ENCODE peak calls at places on chromosomes 6 and 20, in six cellular contexts. U, Y, C, Q, S and J are unnamed samples. For H3K27me3, H3K36me3 and H3K4me1, the result is how much of the 10 kb centered on the place peaks cover.

GRCh38 chr6:106910999-106911949 is 63.3 kb downstream of the CD24 start:
- DNase-seq in U (no peak), Y (no peak), C (no peak), Q (no peak), S (no peak), J (no peak)

GRCh38 chr6:154111025-154111424 is 72.0 kb downstream of the OPRM1 start:
- DNase-seq in U (no peak), Y (no peak), C (no peak), Q (no peak), S (no peak), J (no peak)

GRCh38 chr6:143374014-143374413 is 76.5 kb downstream of the ADAT2 start:
- DNase-seq in U (no peak), Y (no peak), C (no peak), Q (no peak), S (no peak), J (no peak)

GRCh38 chr6:18328549-18328922 is 58.6 kb upstream of the RNF144B start:
- DNase-seq in U (no peak), Y (no peak), C (no peak), Q (no peak), S (no peak), J (no peak)

GRCh38 chr6:149284904-149285303 is 32.6 kb upstream of the TAB2 start:
- DNase-seq in U (no peak), Y (no peak), C (no peak), Q (no peak), S (no peak), J (no peak)

GRCh38 chr6:36597775-36598174 is 3.6 kb downstream of the SRSF3 start:
- DNase-seq in U (no peak), Y (peak), C (no peak), Q (no peak), S (no peak), J (peak)

GRCh38 chr20:13788167-13788834 is 3.5 kb downstream of the NDUFAF5 start:
- DNase-seq in U (no peak), Y (peak), C (peak), Q (peak), S (peak), J (no peak)

GRCh38 chr6:111805511-111806181 is 67.6 kb downstream of the FYN start:
- DNase-seq in U (no peak), Y (no peak), C (no peak), Q (peak), S (no peak), J (no peak)

GRCh38 chr6:2124260-2124709 is 121.1 kb downstream of the GMDS start:
- DNase-seq in U (no peak), Y (no peak), C (no peak), Q (peak), S (no peak), J (no peak)

GRCh38 chr6:15171026-15171425 is 74.8 kb upstream of the JARID2 start:
- DNase-seq in U (no peak), Y (no peak), C (no peak), Q (no peak), S (peak), J (no peak)

GRCh38 chr20:2171266-2171790 is 69.7 kb downstream of the STK35 start:
- DNase-seq in U (no peak), Y (no peak), C (no peak), Q (no peak), S (no peak), J (no peak)

GRCh38 chr6:34679552-34680255 is 16.9 kb downstream of the ILRUN start:
- DNase-seq in U (no peak), Y (no peak), C (no peak), Q (peak), S (no peak), J (no peak)

GRCh38 chr20:57525328-57526053 is 551 bp upstream of the CTCFL start:
- DNase-seq in U (no peak), Y (no peak), C (peak), Q (no peak), S (no peak), J (no peak)

GRCh38 chr20:32702706-32703425 is 29.1 kb upstream of the C20orf203 start:
- DNase-seq in U (no peak), Y (no peak), C (no peak), Q (no peak), S (peak), J (no peak)

DNA sequence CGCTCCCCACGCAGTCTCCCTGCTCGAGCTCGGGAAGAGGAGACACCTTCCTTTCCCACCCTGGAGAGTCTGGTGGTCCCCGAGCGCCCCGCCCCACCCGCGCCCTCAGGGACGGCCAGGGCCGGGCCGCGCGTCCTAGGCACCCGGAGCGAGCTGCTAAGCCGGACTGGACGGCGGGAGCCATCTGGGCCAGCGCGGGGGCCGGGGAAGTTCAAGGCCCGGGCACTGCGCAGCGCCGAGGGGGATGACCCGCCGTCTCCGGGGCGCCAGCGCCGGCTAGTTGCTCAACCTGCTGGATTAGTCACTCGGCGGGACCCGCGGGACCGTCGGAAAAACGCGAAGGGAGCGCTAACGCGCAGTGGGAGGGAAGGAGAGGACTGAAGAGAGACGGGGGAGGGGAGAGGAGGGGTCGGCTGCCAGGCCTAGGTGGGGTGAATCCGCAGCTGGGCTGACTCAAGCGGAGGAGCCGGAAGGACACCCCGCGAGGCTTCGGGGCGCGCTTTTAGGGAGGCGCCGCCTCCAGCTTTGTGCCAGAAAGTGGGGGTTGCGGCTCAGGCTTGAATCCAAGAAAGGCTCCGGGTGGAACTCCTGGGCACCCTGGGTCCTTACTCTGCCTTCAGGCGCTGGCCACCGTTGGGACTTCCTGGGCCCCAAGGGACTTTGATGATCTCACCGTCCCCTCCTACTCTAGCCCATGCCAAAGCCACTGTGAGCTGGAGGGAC is 75.7 kb upstream of the FOXP4 start:
- DNase-seq in U (no peak), Y (no peak), C (no peak), Q (no peak), S (no peak), J (peak)
- H3K27me3 ChIP-seq in U (under half), Y (under half), C (under half), Q (under half), S (half or more), J (under half)

GRCh38 chr6:131641554-131641953 is 4.5 kb downstream of the ENPP3 start:
- DNase-seq in U (no peak), Y (no peak), C (no peak), Q (no peak), S (no peak), J (no peak)

GRCh38 chr6:131640576-131640975 is 3.5 kb downstream of the ENPP3 start:
- DNase-seq in U (no peak), Y (no peak), C (no peak), Q (no peak), S (no peak), J (no peak)

GRCh38 chr6:131642565-131643261 is 5.6 kb downstream of the ENPP3 start:
- DNase-seq in U (no peak), Y (no peak), C (no peak), Q (no peak), S (no peak), J (no peak)

GRCh38 chr6:131638013-131638412 is 911 bp downstream of the ENPP3 start:
- DNase-seq in U (no peak), Y (no peak), C (no peak), Q (no peak), S (no peak), J (no peak)

DNA sequence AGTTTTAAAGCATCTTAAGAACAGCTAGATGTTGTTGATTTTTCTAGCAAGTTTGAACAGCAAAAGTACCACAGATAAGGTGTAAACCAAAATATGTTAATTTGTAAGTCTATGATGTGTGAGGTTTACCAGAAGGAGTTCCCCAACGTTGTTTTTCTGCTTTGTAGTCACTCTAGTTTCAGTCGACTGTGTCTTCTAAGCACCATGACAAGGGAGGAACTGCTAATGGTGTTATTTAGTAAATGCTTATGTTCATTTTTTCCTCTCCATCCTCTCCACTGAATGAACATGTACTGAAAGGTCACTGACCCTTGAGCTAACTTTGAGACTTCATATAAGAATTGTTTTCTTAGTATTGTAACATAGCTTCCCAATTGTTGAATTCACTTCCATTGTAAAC is 3.0 kb downstream of the ENPP3 start:
- DNase-seq in U (no peak), Y (no peak), C (no peak), Q (no peak), S (peak), J (no peak)
- H3K36me3 ChIP-seq in U (under half), Y (under half), C (under half), Q (under half), S (under half), J (under half)

GRCh38 chr6:108650781-108651180 is 90.1 kb downstream of the FOXO3 start:
- DNase-seq in U (no peak), Y (no peak), C (no peak), Q (peak), S (peak), J (no peak)

GRCh38 chr6:108651781-108652227 is 91.1 kb downstream of the FOXO3 start:
- DNase-seq in U (no peak), Y (no peak), C (no peak), Q (peak), S (no peak), J (no peak)

GRCh38 chr6:108652375-108652774 is 91.7 kb downstream of the FOXO3 start:
- DNase-seq in U (no peak), Y (no peak), C (no peak), Q (no peak), S (no peak), J (no peak)

GRCh38 chr6:108651287-108651686 is 90.6 kb downstream of the FOXO3 start:
- DNase-seq in U (no peak), Y (no peak), C (no peak), Q (no peak), S (no peak), J (no peak)

DNA sequence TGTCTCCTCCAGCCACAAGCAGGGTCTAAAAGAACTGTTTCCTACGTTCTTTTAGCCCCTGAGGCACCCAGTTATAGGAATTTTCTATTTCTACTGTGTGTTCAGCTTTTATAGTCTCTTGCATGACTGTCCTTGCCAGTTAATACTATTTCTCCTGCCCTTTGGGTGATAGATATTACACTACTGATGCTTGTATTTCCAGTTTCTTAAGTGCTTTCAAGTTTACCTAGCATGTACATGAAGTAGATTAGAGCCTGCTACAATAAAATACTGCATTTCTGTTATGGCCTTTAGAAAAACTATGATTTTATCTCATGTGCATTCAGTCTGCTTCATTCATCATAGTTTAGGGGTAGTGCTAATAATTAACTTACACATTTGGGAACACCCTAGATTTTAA is 89.6 kb downstream of the FOXO3 start:
- DNase-seq in U (no peak), Y (no peak), C (no peak), Q (no peak), S (no peak), J (no peak)
- H3K4me1 ChIP-seq in U (under half), Y (under half), C (under half), Q (under half), S (half or more), J (half or more)

GRCh38 chr6:80976336-80976735 is 776.1 kb downstream of the TENT5A start:
- DNase-seq in U (no peak), Y (no peak), C (no peak), Q (no peak), S (no peak), J (no peak)
- H3K27me3 ChIP-seq in U (under half), Y (under half), C (under half), Q (under half), S (under half), J (under half)

GRCh38 chr6:217048-217659 is 75.1 kb upstream of the DUSP22 start:
- DNase-seq in U (no peak), Y (no peak), C (peak), Q (no peak), S (peak), J (peak)
- H3K36me3 ChIP-seq in U (under half), Y (under half), C (under half), Q (under half), S (under half), J (under half)

GRCh38 chr6:113522376-113522775 is 334.8 kb upstream of the MARCKS start:
- DNase-seq in U (no peak), Y (no peak), C (no peak), Q (no peak), S (no peak), J (no peak)
- H3K4me1 ChIP-seq in U (under half), Y (under half), C (under half), Q (under half), S (under half), J (under half)

DNA sequence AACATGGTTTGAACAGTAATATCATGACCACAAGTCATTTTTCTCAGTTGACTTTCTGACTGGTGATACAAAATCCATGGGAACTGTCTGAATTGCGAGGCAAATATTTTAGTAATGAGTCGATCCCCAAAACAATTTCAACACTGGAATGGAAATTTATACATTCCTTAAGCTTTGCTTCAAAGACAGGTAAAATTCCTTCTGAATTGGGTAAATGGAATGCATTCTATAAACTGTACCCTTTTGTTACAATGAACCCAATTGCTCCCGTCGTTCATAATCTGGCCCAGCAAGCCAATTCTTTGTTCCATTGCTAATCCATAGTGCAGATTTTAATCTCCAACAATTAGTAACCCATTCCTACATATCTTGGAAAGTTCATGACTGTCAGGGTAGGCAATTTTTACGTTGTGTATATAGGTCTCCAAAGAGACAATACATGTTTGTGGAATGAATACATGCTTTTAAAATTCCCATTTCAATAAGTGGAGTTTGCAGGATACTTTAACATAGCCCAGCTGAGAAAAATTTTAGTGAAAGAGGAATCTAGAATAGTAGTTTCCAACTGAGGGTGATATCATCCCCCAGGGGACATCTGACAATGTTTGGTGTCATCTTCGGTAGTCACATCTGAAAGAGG is 32.7 kb downstream of the CYP24A1 start:
- DNase-seq in U (no peak), Y (no peak), C (no peak), Q (peak), S (no peak), J (no peak)
- H3K27me3 ChIP-seq in U (under half), Y (under half), C (under half), Q (under half), S (under half), J (under half)

GRCh38 chr6:144530118-144530517 is 245.0 kb downstream of the UTRN start:
- DNase-seq in U (no peak), Y (no peak), C (no peak), Q (no peak), S (no peak), J (no peak)
- H3K36me3 ChIP-seq in U (half or more), Y (under half), C (under half), Q (under half), S (under half), J (half or more)

DNA sequence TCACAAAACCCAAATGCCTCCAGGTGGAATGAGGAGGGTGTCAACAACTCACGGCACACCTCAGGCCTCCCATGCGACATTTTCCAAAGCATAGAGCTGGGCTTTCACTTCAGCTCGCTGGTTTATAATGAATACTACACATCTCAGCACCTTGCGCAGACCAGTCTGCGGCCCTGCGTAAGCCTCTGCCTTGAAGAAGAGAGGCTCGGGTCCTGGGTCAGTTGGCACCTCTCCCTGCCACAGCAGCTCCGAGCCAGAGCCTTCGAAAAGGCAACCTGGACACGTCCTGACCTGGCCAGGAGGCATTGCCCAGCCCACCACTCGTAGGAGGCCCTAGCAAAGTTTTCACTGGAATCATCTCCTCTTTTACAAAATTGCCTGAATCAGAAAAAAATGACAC is 183.0 kb upstream of the AFDN start:
- DNase-seq in U (peak), Y (no peak), C (no peak), Q (no peak), S (no peak), J (no peak)
- H3K4me1 ChIP-seq in U (under half), Y (under half), C (under half), Q (under half), S (under half), J (under half)

GRCh38 chr6:10315034-10315433 is 99.8 kb downstream of the TFAP2A start:
- DNase-seq in U (no peak), Y (no peak), C (no peak), Q (no peak), S (no peak), J (no peak)

GRCh38 chr6:10313799-10314162 is 101.1 kb downstream of the TFAP2A start:
- DNase-seq in U (no peak), Y (no peak), C (no peak), Q (no peak), S (no peak), J (no peak)

GRCh38 chr6:10316327-10316726 is 98.5 kb downstream of the TFAP2A start:
- DNase-seq in U (no peak), Y (no peak), C (no peak), Q (peak), S (no peak), J (no peak)

GRCh38 chr6:10314163-10314955 is 100.5 kb downstream of the TFAP2A start:
- DNase-seq in U (no peak), Y (no peak), C (no peak), Q (no peak), S (no peak), J (no peak)

DNA sequence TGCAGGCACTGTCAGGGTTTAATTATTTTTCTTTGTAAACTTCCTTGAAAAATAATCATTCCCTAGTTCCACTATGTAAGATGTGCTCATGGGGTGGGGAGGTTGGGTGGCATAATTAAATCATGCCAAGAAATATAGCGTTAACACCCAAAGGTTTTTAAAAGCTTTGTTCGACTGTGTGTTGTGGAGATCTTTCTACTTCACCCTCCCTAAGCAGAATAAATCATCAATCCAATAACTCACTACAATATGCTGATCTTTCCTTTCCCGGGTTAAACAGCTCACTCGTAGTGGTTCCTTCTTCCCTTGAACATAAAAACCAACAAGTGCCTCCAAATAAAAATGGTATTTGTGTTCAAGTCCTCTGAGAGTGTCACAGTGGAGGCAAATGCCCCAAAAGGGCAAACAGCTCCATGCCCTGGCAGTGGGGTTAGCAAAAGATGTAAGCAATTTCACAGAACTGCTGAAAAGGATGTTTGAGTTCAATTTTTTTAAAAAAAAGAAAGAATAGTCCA is 99.2 kb downstream of the TFAP2A start:
- DNase-seq in U (no peak), Y (no peak), C (no peak), Q (no peak), S (no peak), J (no peak)
- H3K27me3 ChIP-seq in U (under half), Y (under half), C (half or more), Q (under half), S (under half), J (under half)